ENCODE peak calls at places on chromosomes 3 and 15, in four cellular contexts. I is GM12878, J is K562, E is HepG2. H is an unnamed sample.

GRCh38 chr3:124650798-124651197 is 79.5 kb upstream of the UMPS start:
- DNase-seq in I (peak; percentile 65), J (no peak), E (no peak), H (no peak)

GRCh38 chr15:73988075-73988969 is 3.8 kb downstream of the STOML1 start:
- DNase-seq in I (no peak), J (no peak), E (no peak), H (no peak)

GRCh38 chr3:5463986-5464385 is 276.5 kb downstream of the EDEM1 start:
- DNase-seq in I (no peak), J (no peak), E (no peak), H (no peak)

GRCh38 chr3:55720614-55721013 is 233.5 kb upstream of the WNT5A start:
- DNase-seq in I (no peak), J (no peak), E (no peak), H (no peak)

GRCh38 chr3:9157651-9158383 is 91.6 kb downstream of the SRGAP3 start:
- DNase-seq in I (no peak), J (no peak), E (no peak), H (no peak)

GRCh38 chr15:39627456-39628130 is 46.7 kb downstream of the THBS1 start:
- DNase-seq in I (no peak), J (no peak), E (no peak), H (no peak)

GRCh38 chr15:41561777-41562145 is 2.7 kb downstream of the TYRO3 start:
- DNase-seq in I (no peak), J (no peak), E (no peak), H (no peak)

GRCh38 chr3:97932387-97932801 is 39.8 kb downstream of the RIOX2 start:
- DNase-seq in I (no peak), J (peak; percentile 38), E (no peak), H (no peak)

GRCh38 chr15:40357246-40357645 is 773 bp upstream of the DISP2 start:
- DNase-seq in I (no peak), J (no peak), E (no peak), H (peak; percentile 47)

GRCh38 chr3:105284876-105285275 is 81.8 kb upstream of the ALCAM start:
- DNase-seq in I (no peak), J (no peak), E (no peak), H (no peak)

GRCh38 chr15:57340673-57341259 is 35.5 kb upstream of the CGNL1 start:
- DNase-seq in I (peak; percentile 15), J (peak; percentile 77), E (peak; percentile 42), H (peak; percentile 72)

GRCh38 chr3:143119009-143119914 is at the start of gene CHST2:
- DNase-seq in I (no peak), J (peak; percentile 95), E (no peak), H (peak; percentile 94)

GRCh38 chr3:123686254-123686653 is 101.4 kb upstream of the HACD2 start:
- DNase-seq in I (no peak), J (no peak), E (no peak), H (no peak)

GRCh38 chr3:5569152-5569551 is 381.6 kb downstream of the EDEM1 start:
- DNase-seq in I (no peak), J (no peak), E (no peak), H (no peak)

GRCh38 chr15:43872416-43873020 is 45.7 kb downstream of the WDR76 start:
- DNase-seq in I (peak; percentile 4), J (peak; percentile 61), E (peak; percentile 57), H (peak; percentile 62)

GRCh38 chr3:146838221-146838620 is 233.1 kb upstream of the PLSCR5 start:
- DNase-seq in I (no peak), J (no peak), E (no peak), H (no peak)

GRCh38 chr15:27353837-27354236 is 382.9 kb downstream of the GABRG3 start:
- DNase-seq in I (no peak), J (no peak), E (no peak), H (no peak)

GRCh38 chr3:48069339-48069738 is 53.1 kb upstream of the MAP4 start:
- DNase-seq in I (no peak), J (no peak), E (no peak), H (no peak)

GRCh38 chr15:98981851-98982722 is 25.5 kb downstream of the PGPEP1L start:
- DNase-seq in I (peak; percentile 94), J (no peak), E (no peak), H (no peak)

GRCh38 chr3:179732661-179733348 is 80.0 kb downstream of the USP13 start:
- DNase-seq in I (no peak), J (no peak), E (peak; percentile 85), H (no peak)

GRCh38 chr3:120726784-120727183 is 15.5 kb downstream of the RABL3 start:
- DNase-seq in I (no peak), J (no peak), E (no peak), H (no peak)

GRCh38 chr3:58586776-58587192 is 9.6 kb upstream of the FAM107A start:
- DNase-seq in I (no peak), J (no peak), E (no peak), H (no peak)

GRCh38 chr15:80662756-80663553 is 32.2 kb upstream of the ABHD17C start:
- DNase-seq in I (no peak), J (no peak), E (no peak), H (no peak)

GRCh38 chr15:82165948-82166376 is 96.6 kb downstream of the EFL1 start:
- DNase-seq in I (peak; percentile 12), J (no peak), E (no peak), H (peak; percentile 70)

GRCh38 chr15:58731756-58732535 is 17.6 kb downstream of the ADAM10 start:
- DNase-seq in I (no peak), J (peak; percentile 15), E (no peak), H (no peak)

GRCh38 chr15:31216210-31216911 is 110.3 kb upstream of the KLF13 start:
- DNase-seq in I (no peak), J (peak; percentile 43), E (peak; percentile 83), H (peak; percentile 88)

GRCh38 chr3:184471439-184471838 is 90.1 kb upstream of the EPHB3 start:
- DNase-seq in I (no peak), J (no peak), E (no peak), H (no peak)

GRCh38 chr15:59249816-59250215 is 43.2 kb downstream of the LDHAL6B start:
- DNase-seq in I (no peak), J (no peak), E (no peak), H (no peak)

GRCh38 chr3:4992118-4992517 is 12.9 kb downstream of the BHLHE40 start:
- DNase-seq in I (no peak), J (no peak), E (no peak), H (no peak)

GRCh38 chr3:68876112-68876713 is 56.1 kb downstream of the TAFA4 start:
- DNase-seq in I (peak; percentile 17), J (peak; percentile 43), E (peak; percentile 31), H (peak; percentile 33)

GRCh38 chr3:55436644-55437043 is 50.5 kb downstream of the WNT5A start:
- DNase-seq in I (no peak), J (no peak), E (no peak), H (no peak)

GRCh38 chr15:61871926-61872522 is 188.2 kb downstream of the VPS13C start:
- DNase-seq in I (no peak), J (peak; percentile 14), E (peak; percentile 13), H (peak; percentile 11)

GRCh38 chr3:9884555-9885165 is 4.6 kb upstream of the CIDEC start:
- DNase-seq in I (no peak), J (peak; percentile 86), E (peak; percentile 29), H (no peak)

GRCh38 chr3:177427096-177427495 is 229.8 kb upstream of the TBL1XR1 start:
- DNase-seq in I (peak; percentile 84), J (no peak), E (no peak), H (no peak)

GRCh38 chr3:133152056-133152455 is 113.9 kb downstream of the TMEM108 start:
- DNase-seq in I (no peak), J (no peak), E (no peak), H (no peak)

GRCh38 chr3:195307711-195308110 is 36.8 kb upstream of the XXYLT1 start:
- DNase-seq in I (no peak), J (no peak), E (no peak), H (no peak)
- TF ChIP-seq TAF1 in I (no peak), J (no peak), E (no peak), H (no peak)

DNA sequence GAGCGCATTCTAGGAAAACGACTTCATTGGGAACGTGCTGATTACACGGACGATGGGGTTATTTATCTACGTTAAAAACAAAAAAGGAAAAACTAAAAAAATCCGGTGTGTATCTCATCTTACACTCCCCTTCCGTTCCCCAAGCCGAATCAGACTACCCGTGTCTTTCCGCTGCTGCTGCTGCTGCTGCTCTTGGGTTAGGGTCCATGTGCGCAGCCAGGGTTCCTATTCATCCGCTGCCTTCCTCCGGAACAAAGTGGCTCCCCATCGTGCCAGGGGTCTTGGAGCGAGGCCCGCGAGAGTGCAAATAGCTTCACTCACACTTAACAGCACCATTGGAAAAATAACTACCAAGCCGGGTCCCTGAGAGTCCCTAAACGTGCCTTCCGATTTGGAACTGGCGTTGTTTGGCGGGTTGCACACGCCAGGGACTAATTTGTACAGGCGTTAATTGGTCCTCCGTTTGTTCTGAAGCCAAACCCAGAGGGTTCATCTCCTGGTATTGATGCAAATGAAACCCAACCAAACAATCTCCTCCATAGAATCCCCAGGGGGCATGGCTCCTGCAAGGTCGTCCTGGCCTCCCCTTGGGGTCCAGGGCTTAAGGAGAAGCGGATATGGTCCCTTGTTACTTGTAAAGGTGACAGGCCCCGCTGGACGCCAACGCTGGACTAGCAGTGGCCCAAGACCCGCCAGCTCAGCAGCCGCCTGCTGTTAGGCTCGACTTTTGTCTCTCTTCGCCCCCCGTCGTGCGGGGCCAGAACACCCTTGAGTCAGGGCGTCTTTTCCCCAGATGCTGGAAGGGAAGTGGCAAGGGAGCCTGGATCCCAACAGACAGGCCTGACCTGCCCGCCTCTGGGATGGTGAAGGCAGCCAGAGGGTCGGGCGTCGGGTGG is 11.0 kb upstream of the ONECUT1 start:
- DNase-seq in I (no peak), J (no peak), E (no peak), H (no peak)
- TF ChIP-seq MXI1 in I (no peak), J (no peak), E (no peak), H (no peak)

DNA sequence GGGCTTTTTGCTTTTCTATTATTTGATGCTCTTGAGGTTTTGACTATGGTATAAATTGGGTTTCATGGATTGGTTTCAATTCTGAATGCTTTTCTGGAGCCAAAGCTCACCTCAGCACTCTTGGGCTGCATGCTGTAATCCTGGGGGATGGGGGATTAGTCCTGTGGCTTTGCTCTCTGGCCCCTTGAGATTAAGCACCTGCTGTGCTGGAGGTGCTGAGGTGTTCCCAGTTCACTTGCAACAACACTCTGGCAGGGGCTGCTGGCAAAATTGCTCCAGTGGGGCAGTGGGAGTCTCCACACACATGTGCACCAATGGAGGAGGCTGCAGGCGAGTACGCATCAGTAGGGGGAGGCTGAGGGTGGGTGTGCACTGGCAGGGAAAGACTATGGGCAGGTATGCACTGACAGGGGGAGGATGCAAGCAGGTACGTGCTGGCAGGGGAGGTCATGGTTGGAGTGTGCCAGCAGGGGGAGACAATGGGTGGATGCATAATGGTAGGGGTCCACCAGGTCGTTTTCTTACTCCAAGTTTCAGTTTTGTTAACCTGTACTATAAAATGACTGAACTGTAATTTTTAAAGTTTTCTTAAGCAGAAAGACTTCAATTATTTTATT is 489.2 kb downstream of the FGF12 start:
- DNase-seq in I (no peak), J (no peak), E (no peak), H (peak; percentile 2)
- TF ChIP-seq TAF1 in I (no peak), J (no peak), E (no peak), H (no peak)

DNA sequence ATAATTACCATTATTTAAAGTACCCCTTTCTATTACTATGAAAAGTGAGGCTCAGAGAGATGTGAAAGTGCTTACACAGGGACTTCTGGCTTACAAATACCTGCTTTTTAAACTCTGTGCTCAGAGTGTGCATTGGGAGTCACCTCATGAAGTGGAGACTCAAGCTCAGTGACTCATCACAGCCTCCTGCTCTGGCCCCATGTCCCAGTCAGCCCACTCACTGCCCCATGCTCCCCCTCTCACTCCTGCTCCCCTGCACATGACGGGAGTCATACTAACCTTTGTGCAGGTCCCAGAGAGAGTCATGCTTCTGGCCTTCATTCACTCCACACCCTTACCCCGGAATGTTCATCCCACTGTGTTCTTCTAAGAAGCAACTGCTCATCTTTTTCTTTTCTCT is 20.2 kb downstream of the CCR1 start:
- DNase-seq in I (no peak), J (no peak), E (no peak), H (no peak)
- TF ChIP-seq MXI1 in I (no peak), J (no peak), E (no peak), H (no peak)